ENCODE peak calls at places on chromosome 18, in ten cellular contexts. G, L, M, K, W, P, T, Y, D and I are unnamed samples.

GRCh38 chr18:10661333-10661732 is 135.5 kb downstream of the NAPG start:
- DNase-seq in G (no peak), L (no peak), K (no peak), Y (no peak), D (no peak), M (no peak), W (no peak), T (no peak), P (no peak), I (no peak)

GRCh38 chr18:26765498-26765897 is 100.0 kb downstream of the AQP4 start:
- DNase-seq in L (no peak), T (no peak), Y (no peak), D (no peak), M (no peak), G (no peak), W (no peak), P (no peak), K (no peak), I (no peak)

GRCh38 chr18:63817441-63818051 is 42.3 kb downstream of the SERPINB7 start:
- DNase-seq in K (no peak), Y (no peak), P (no peak), T (no peak), G (no peak), L (peak), M (no peak), D (no peak), W (no peak), I (no peak)

GRCh38 chr18:45197526-45197970 is 417.7 kb upstream of the SLC14A2 start:
- DNase-seq in D (no peak), Y (no peak), M (no peak), P (no peak), G (no peak), W (peak), L (no peak), K (no peak), T (no peak), I (no peak)

GRCh38 chr18:8373486-8373885 is 235.8 kb upstream of the RAB12 start:
- DNase-seq in W (no peak), P (no peak), L (no peak), Y (no peak), M (no peak), K (no peak), T (no peak), G (no peak), D (no peak), I (no peak)

GRCh38 chr18:9740076-9740475 is 32.0 kb downstream of the RAB31 start:
- DNase-seq in Y (no peak), W (no peak), P (no peak), T (no peak), G (no peak), K (no peak), D (no peak), L (no peak), M (no peak), I (no peak)

GRCh38 chr18:68234115-68234514 is 480.8 kb downstream of the TMX3 start:
- DNase-seq in M (no peak), Y (no peak), L (no peak), G (no peak), K (no peak), T (no peak), D (no peak), P (no peak), W (no peak), I (no peak)

GRCh38 chr18:67551146-67551545 is 34.6 kb upstream of the DSEL start:
- DNase-seq in G (no peak), T (no peak), P (no peak), Y (no peak), M (no peak), D (no peak), K (no peak), W (no peak), L (no peak), I (no peak)

GRCh38 chr18:78293940-78294401 is 685.6 kb upstream of the SALL3 start:
- DNase-seq in L (no peak), Y (no peak), G (no peak), M (no peak), K (peak), T (no peak), D (no peak), W (no peak), P (no peak), I (no peak)

GRCh38 chr18:59893971-59894370 is 5.8 kb upstream of the PMAIP1 start:
- DNase-seq in M (no peak), P (no peak), W (no peak), L (no peak), G (no peak), T (no peak), Y (no peak), D (no peak), K (no peak), I (no peak)

GRCh38 chr18:904135-905090 is at the start of gene ADCYAP1:
- DNase-seq in L (no peak), D (peak), K (peak), T (no peak), G (peak), Y (no peak), P (no peak), W (no peak), M (no peak), I (no peak)

GRCh38 chr18:57748770-57749603 is 54.1 kb downstream of the ATP8B1 start:
- DNase-seq in W (no peak), G (no peak), M (no peak), L (no peak), Y (no peak), K (peak), P (no peak), T (no peak), D (no peak), I (no peak)

GRCh38 chr18:72089432-72089831 is 454.7 kb downstream of the CBLN2 start:
- DNase-seq in L (no peak), Y (no peak), W (no peak), M (no peak), T (no peak), D (no peak), P (no peak), G (no peak), K (no peak), I (no peak)

GRCh38 chr18:7749510-7749981 is 182.4 kb downstream of the PTPRM start:
- DNase-seq in Y (peak), L (no peak), M (no peak), W (no peak), D (peak), T (no peak), K (no peak), P (no peak), G (no peak), I (no peak)

GRCh38 chr18:58230438-58231179 is 186.6 kb downstream of the NEDD4L start:
- DNase-seq in M (no peak), P (no peak), L (no peak), Y (no peak), D (no peak), T (no peak), G (no peak), K (no peak), W (no peak), I (no peak)

GRCh38 chr18:12309683-12310198 is 1.7 kb downstream of the TUBB6 start:
- DNase-seq in M (no peak), T (no peak), K (no peak), L (peak), P (no peak), D (no peak), G (no peak), Y (no peak), W (no peak), I (no peak)

GRCh38 chr18:51195602-51196115 is 1.8 kb downstream of the MEX3C start:
- DNase-seq in D (peak), T (no peak), P (no peak), M (no peak), K (peak), W (no peak), Y (peak), G (no peak), L (no peak), I (no peak)

GRCh38 chr18:68147728-68148127 is 567.2 kb downstream of the TMX3 start:
- DNase-seq in P (no peak), K (no peak), T (no peak), G (no peak), D (no peak), M (no peak), Y (no peak), W (no peak), L (no peak), I (no peak)

GRCh38 chr18:79554321-79554720 is 125.3 kb upstream of the CTDP1 start:
- DNase-seq in G (no peak), K (no peak), D (no peak), L (no peak), Y (no peak), P (no peak), W (no peak), T (no peak), M (no peak), I (no peak)

GRCh38 chr18:8045160-8045885 is 478.2 kb downstream of the PTPRM start:
- DNase-seq in W (no peak), K (no peak), P (no peak), M (no peak), D (no peak), G (no peak), L (no peak), Y (no peak), T (no peak), I (no peak)

GRCh38 chr18:58473071-58473470 is 155.8 kb downstream of the ALPK2 start:
- DNase-seq in K (no peak), Y (no peak), W (no peak), G (no peak), T (no peak), M (no peak), P (no peak), D (no peak), L (no peak), I (no peak)

GRCh38 chr18:55763805-55764204 is 175.8 kb upstream of the TCF4 start:
- DNase-seq in K (no peak), D (no peak), P (no peak), M (no peak), W (no peak), L (no peak), Y (no peak), G (no peak), T (no peak), I (no peak)

GRCh38 chr18:3153107-3153704 is 66.6 kb downstream of the MYOM1 start:
- DNase-seq in P (no peak), M (no peak), L (no peak), Y (no peak), K (no peak), W (no peak), G (no peak), D (no peak), T (no peak), I (no peak)

GRCh38 chr18:77762632-77763031 is 513.0 kb downstream of the GALR1 start:
- DNase-seq in W (no peak), L (no peak), D (no peak), G (no peak), T (no peak), P (no peak), K (no peak), Y (peak), M (no peak), I (no peak)

GRCh38 chr18:6022089-6022444 is 126.7 kb upstream of the TMEM200C start:
- DNase-seq in W (no peak), P (no peak), D (no peak), T (no peak), K (no peak), M (no peak), Y (no peak), G (no peak), L (no peak), I (no peak)

GRCh38 chr18:50297621-50298442 is 10.3 kb upstream of the CXXC1 start:
- DNase-seq in T (peak), K (peak), G (peak), W (no peak), D (peak), M (peak), P (no peak), L (no peak), Y (peak), I (no peak)

GRCh38 chr18:79400591-79401381 is 5.1 kb downstream of the NFATC1 start:
- DNase-seq in W (no peak), P (no peak), D (no peak), L (no peak), K (no peak), M (peak), Y (peak), T (peak), G (peak), I (no peak)

GRCh38 chr18:22951823-22952222 is 18.7 kb downstream of the RBBP8 start:
- DNase-seq in M (no peak), K (no peak), L (no peak), Y (no peak), W (no peak), T (no peak), G (no peak), D (no peak), P (no peak), I (no peak)

GRCh38 chr18:55764382-55764781 is 176.4 kb upstream of the TCF4 start:
- DNase-seq in L (no peak), W (no peak), Y (peak), P (no peak), K (no peak), G (no peak), M (no peak), T (no peak), D (no peak), I (no peak)

GRCh38 chr18:23283933-23284430 is 148.7 kb downstream of the CABLES1 start:
- DNase-seq in G (no peak), D (no peak), M (no peak), P (no peak), W (no peak), L (peak), K (no peak), T (no peak), Y (no peak), I (no peak)

GRCh38 chr18:79575891-79576685 is 103.5 kb upstream of the CTDP1 start:
- DNase-seq in K (peak), M (peak), Y (no peak), L (no peak), T (no peak), W (peak), P (no peak), G (peak), D (peak), I (no peak)

GRCh38 chr18:12307251-12307736 is 747 bp upstream of the TUBB6 start:
- DNase-seq in P (no peak), L (peak), Y (peak), G (no peak), K (no peak), T (no peak), D (no peak), M (peak), W (no peak), I (no peak)

GRCh38 chr18:65725421-65726050 is 25.3 kb upstream of the CDH7 start:
- DNase-seq in D (peak), M (no peak), L (no peak), W (no peak), T (no peak), Y (peak), K (peak), P (no peak), G (no peak), I (no peak)

GRCh38 chr18:10936211-10937053 is 212.9 kb downstream of the PIEZO2 start:
- DNase-seq in M (no peak), G (no peak), K (no peak), L (no peak), P (no peak), Y (no peak), W (no peak), T (no peak), D (no peak), I (no peak)

GRCh38 chr18:68948622-68949021 is 150.7 kb downstream of the CCDC102B start:
- DNase-seq in Y (no peak), W (no peak), G (no peak), L (no peak), P (no peak), T (no peak), D (no peak), M (no peak), K (no peak), I (no peak)

GRCh38 chr18:42801706-42802105 is 313.8 kb downstream of the RIT2 start:
- DNase-seq in G (no peak), W (no peak), D (no peak), T (no peak), L (no peak), M (no peak), Y (no peak), P (no peak), K (no peak), I (no peak)

GRCh38 chr18:59357928-59358327 is 1.1 kb downstream of the LMAN1 start:
- DNase-seq in D (no peak), W (peak), M (no peak), K (no peak), P (no peak), T (no peak), G (no peak), L (peak), Y (peak), I (no peak)

GRCh38 chr18:79552140-79552631 is 127.4 kb upstream of the CTDP1 start:
- DNase-seq in M (no peak), Y (no peak), D (no peak), W (no peak), L (no peak), G (no peak), K (no peak), T (no peak), P (no peak), I (no peak)